ENCODE peak calls at places on chromosomes 5 and 9, in seven cellular contexts. R is breast epithelium, K is H1, C is sigmoid colon, M is upper lobe of left lung, G is transverse colon, V is HL-60. P is an unnamed sample.

GRCh38 chr5:5953641-5954040 is 424.7 kb downstream of the MED10 start:
- DNase-seq in R (no peak), K (no peak), C (no peak), M (no peak), G (no peak), V (no peak), P (no peak)

GRCh38 chr5:96569770-96570169 is 92.4 kb upstream of the CAST start:
- DNase-seq in R (no peak), K (no peak), C (no peak), M (no peak), G (no peak), V (no peak), P (no peak)

GRCh38 chr5:466661-467310 is 23.8 kb downstream of the EXOC3 start:
- DNase-seq in R (no peak), K (no peak), C (peak), M (peak), G (peak), V (no peak), P (no peak)

GRCh38 chr9:121564861-121565260 is 65.2 kb upstream of the GGTA1 start:
- DNase-seq in R (no peak), K (no peak), C (no peak), M (no peak), G (no peak), V (no peak), P (no peak)

GRCh38 chr5:31630931-31631330 is 8.0 kb upstream of the PDZD2 start:
- DNase-seq in R (no peak), K (no peak), C (no peak), M (no peak), G (no peak), V (no peak), P (no peak)

GRCh38 chr5:42387563-42387962 is 35.7 kb upstream of the GHR start:
- DNase-seq in R (no peak), K (no peak), C (no peak), M (no peak), G (no peak), V (no peak), P (no peak)

GRCh38 chr5:171092194-171092593 is 216.9 kb upstream of the TLX3 start:
- DNase-seq in R (no peak), K (no peak), C (no peak), M (no peak), G (no peak), V (no peak), P (no peak)

GRCh38 chr9:85741112-85741874 is 461 bp downstream of the AGTPBP1 start:
- DNase-seq in R (peak), K (peak), C (peak), M (peak), G (peak), V (peak), P (peak)

GRCh38 chr5:3595102-3595961 is at the start of gene IRX1:
- DNase-seq in R (peak), K (peak), C (no peak), M (peak), G (no peak), V (no peak), P (no peak)

GRCh38 chr5:79436821-79437220 is 77.1 kb downstream of the HOMER1 start:
- DNase-seq in R (no peak), K (no peak), C (no peak), M (no peak), G (no peak), V (no peak), P (no peak)

GRCh38 chr9:78021692-78022091 is 9.9 kb downstream of the GNAQ start:
- DNase-seq in R (no peak), K (no peak), C (no peak), M (no peak), G (peak), V (no peak), P (peak)

GRCh38 chr9:135969064-135969683 is 8.0 kb upstream of the UBAC1 start:
- DNase-seq in R (no peak), K (no peak), C (peak), M (no peak), G (no peak), V (no peak), P (no peak)

GRCh38 chr5:132176987-132177386 is 50.7 kb downstream of the P4HA2 start:
- DNase-seq in R (no peak), K (no peak), C (no peak), M (no peak), G (no peak), V (no peak), P (no peak)

GRCh38 chr9:136156216-136157120 is 37.8 kb upstream of the TMEM250 start:
- DNase-seq in R (no peak), K (no peak), C (no peak), M (peak), G (no peak), V (no peak), P (no peak)

GRCh38 chr9:93517331-93517730 is 59.1 kb upstream of the PHF2 start:
- DNase-seq in R (no peak), K (no peak), C (no peak), M (no peak), G (no peak), V (no peak), P (no peak)

GRCh38 chr9:137917116-137917515 is 39.5 kb downstream of the CACNA1B start:
- DNase-seq in R (no peak), K (no peak), C (no peak), M (no peak), G (no peak), V (no peak), P (no peak)

GRCh38 chr5:36422957-36423356 is 121.3 kb upstream of the RANBP3L start:
- DNase-seq in R (no peak), K (no peak), C (no peak), M (no peak), G (no peak), V (no peak), P (no peak)

GRCh38 chr9:87516222-87516930 is 18.7 kb downstream of the DAPK1 start:
- DNase-seq in R (no peak), K (no peak), C (peak), M (no peak), G (peak), V (peak), P (no peak)

GRCh38 chr5:148403344-148403743 is 19.6 kb downstream of the FBXO38 start:
- DNase-seq in R (no peak), K (no peak), C (no peak), M (no peak), G (no peak), V (no peak), P (no peak)

GRCh38 chr5:179806250-179807045 is at the start of gene MGAT4B:
- DNase-seq in R (peak), K (peak), C (peak), M (peak), G (peak), V (no peak), P (peak)

GRCh38 chr5:179803651-179804598 is 2.7 kb downstream of the MGAT4B start:
- DNase-seq in R (no peak), K (peak), C (peak), M (peak), G (no peak), V (no peak), P (no peak)

GRCh38 chr5:179805070-179805528 is 1.6 kb downstream of the MGAT4B start:
- DNase-seq in R (no peak), K (no peak), C (peak), M (no peak), G (peak), V (no peak), P (no peak)

GRCh38 chr5:179804599-179804947 is 2.1 kb downstream of the MGAT4B start:
- DNase-seq in R (no peak), K (no peak), C (no peak), M (no peak), G (no peak), V (no peak), P (no peak)

DNA sequence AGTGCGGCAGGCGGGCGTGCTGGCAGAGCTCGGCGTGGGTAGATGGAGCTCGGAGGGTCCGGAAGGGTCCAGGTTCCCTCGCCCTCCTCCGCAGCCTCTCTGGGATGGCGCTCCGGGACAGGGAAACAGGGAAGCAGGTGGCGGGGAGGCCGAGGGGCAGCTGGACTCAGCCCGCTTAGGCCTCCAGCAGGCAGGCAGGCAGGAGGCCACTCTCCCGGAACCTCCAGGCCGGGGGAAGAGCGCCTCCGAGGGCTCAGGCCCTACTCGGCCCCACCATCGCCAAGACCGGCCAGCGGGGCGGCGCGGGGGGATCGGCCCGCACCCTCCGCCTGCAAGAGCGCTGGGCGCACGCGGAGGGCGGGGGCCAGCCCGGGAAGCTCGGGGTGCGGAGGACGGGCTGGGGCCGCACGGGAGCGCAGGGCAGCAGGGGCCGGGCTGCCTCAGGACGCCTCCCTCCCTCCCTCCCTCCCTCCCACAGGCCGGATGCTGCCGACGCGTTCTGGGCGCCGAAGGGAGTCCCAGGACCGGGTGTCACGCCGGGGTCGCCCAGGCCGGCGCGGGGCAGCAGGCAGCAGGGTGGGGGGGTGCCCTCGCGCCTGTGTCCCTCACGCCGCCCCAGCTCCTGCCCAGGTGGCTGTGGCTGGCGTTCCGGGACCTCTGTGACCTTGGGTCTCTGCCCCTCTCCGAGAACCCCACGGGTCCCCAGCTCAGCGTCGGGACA is 977 bp downstream of the MGAT4B start:
- DNase-seq in R (no peak), K (no peak), C (peak), M (peak), G (no peak), V (no peak), P (no peak)
- TF ChIP-seq POLR2AphosphoS5 in R (no peak), K (no peak), C (no peak), M (peak), G (no peak), V (no peak), P (no peak)

DNA sequence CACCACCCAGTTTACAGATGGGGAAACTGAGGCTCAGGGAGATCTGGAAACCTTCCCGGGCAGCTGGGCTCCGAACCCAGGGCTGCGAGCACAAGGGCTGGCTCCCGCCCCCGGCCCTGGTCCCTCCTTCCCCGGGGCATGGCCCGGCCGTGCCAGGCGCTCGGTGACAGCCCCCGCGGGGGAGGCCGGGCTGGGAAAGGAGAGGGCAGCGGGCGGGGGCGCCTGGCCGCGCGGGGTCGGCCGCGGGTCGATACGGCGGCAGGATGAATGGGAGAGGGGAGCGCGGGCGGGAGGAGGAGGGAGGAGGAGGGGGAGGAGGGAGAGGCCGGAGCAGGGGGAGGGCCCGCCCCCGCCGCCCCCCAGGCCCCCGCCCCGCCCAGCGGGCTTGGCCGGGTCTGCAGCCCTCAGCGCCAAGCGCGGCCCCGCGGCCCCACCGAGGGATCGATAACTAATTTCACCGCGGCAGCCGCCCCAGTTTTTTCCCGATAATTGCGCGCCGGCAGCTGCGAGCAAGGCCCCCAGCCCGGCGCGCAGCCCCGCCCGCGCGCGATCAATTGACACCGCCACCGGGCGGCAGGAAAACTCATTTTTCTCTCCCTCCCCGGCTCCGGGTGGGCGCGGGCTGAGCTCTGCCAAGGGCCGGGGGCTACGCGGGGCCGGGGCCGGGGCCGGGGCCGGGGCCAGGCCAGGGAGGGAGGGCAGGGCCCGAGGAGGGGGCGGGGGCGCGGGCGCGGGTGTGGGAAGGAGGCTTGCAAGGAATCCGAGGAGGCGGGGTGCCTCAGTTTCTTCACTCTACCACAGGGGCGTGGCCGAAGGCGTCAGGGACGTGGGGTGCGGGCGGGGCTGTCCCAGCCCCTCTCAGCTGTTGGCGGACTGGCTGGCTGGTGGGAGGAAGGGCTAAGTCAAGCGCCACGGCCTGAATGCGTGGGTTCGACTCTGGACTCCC is 52.1 kb downstream of the C9orf50 start:
- DNase-seq in R (no peak), K (peak), C (peak), M (peak), G (peak), V (no peak), P (no peak)
- TF ChIP-seq CTCF in R (no peak), K (no peak), C (no peak), M (no peak), G (no peak), V (no peak), P (no peak)

GRCh38 chr5:73856972-73857371 is 231.0 kb downstream of the ARHGEF28 start:
- DNase-seq in R (no peak), K (no peak), C (no peak), M (no peak), G (no peak), V (no peak), P (no peak)

GRCh38 chr5:73858054-73858453 is 232.1 kb downstream of the ARHGEF28 start:
- DNase-seq in R (no peak), K (no peak), C (no peak), M (no peak), G (no peak), V (no peak), P (no peak)

GRCh38 chr5:73859696-73860095 is 233.7 kb downstream of the ARHGEF28 start:
- DNase-seq in R (no peak), K (no peak), C (no peak), M (no peak), G (no peak), V (peak), P (no peak)

GRCh38 chr5:73857446-73857845 is 231.4 kb downstream of the ARHGEF28 start:
- DNase-seq in R (no peak), K (no peak), C (no peak), M (no peak), G (no peak), V (no peak), P (no peak)

GRCh38 chr5:73858786-73859185 is 232.8 kb downstream of the ARHGEF28 start:
- DNase-seq in R (no peak), K (no peak), C (no peak), M (no peak), G (no peak), V (no peak), P (no peak)
- TF ChIP-seq POLR2AphosphoS5 in R (no peak), K (no peak), C (no peak), M (no peak), G (no peak), V (no peak), P (no peak)

DNA sequence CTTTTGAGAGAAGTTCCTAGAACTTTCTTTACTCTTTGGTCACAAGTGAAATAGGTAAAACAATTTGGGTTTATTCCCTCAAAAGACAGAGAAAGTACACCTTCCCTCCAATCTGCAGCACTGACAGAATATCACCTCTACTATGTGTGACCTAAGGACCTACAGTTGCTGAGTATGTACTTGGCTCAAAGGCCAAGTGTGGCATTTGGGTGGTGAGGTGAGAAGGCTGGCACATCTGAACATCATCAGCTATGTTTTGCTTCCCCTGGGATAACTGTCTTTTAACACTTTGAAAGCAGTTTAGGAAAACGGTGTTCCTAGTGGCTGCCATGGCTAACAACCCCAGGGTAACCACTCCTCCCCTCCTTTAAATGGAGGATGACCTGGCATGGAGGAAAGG is 17.6 kb downstream of the MIER3 start:
- DNase-seq in R (no peak), K (no peak), C (no peak), M (no peak), G (no peak), V (no peak), P (no peak)
- TF ChIP-seq CTCF in R (no peak), K (no peak), C (no peak), M (no peak), G (no peak), V (no peak), P (no peak)

GRCh38 chr9:128007566-128008138 is 26.9 kb upstream of the EEIG1 start:
- DNase-seq in R (peak), K (no peak), C (no peak), M (no peak), G (peak), V (peak), P (peak)
- TF ChIP-seq POLR2AphosphoS5 in R (no peak), K (no peak), C (no peak), M (no peak), G (no peak), V (peak), P (no peak)

DNA sequence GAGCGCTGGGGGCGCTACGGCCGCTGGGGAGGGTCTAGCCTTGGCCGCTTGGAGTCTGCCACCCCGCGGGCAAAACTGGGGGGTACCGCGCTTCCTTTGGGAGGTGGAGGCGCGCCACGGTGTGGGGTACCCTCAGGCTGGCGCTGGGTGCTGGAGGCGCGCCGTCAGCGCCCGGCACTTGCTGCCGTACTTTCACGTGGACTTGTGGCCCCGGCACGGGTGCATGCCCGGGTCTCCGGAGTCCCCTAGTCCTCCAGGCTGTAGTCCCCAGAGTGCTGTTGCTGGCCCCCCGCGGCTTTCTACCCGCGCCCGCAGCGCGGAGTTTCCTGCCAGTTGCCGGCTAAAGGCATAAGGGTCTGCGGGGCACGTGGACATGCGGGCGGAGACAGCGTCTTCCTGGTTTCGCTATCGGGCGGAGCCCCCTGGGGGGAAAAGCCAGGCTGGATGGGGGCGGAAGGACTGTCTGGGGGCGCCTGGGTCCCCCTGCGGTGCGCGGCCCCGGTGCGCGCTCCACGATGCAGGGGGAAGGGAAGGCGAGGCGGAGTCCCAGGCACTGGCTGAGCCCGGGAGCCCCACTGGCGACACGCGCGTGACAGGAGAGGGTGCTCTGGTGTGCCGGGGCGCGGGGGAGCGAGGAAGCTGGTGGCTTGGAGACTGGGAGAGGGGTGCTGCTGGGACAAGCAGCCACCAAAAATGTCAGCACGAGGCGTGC is 666 bp downstream of the PPARGC1B start:
- DNase-seq in R (peak), K (peak), C (peak), M (peak), G (peak), V (peak), P (peak)
- TF ChIP-seq CTCF in R (no peak), K (no peak), C (no peak), M (no peak), G (no peak), V (no peak), P (no peak)

GRCh38 chr9:8589476-8589875 is 789.9 kb upstream of the DMAC1 start:
- DNase-seq in R (no peak), K (no peak), C (no peak), M (no peak), G (no peak), V (no peak), P (no peak)
- TF ChIP-seq POLR2AphosphoS5 in R (no peak), K (no peak), C (no peak), M (no peak), G (no peak), V (no peak), P (no peak)

GRCh38 chr5:155056644-155057269 is 43.2 kb downstream of the KIF4B start:
- DNase-seq in R (no peak), K (peak), C (no peak), M (no peak), G (no peak), V (no peak), P (no peak)

GRCh38 chr5:155053482-155053881 is 39.9 kb downstream of the KIF4B start:
- DNase-seq in R (no peak), K (peak), C (no peak), M (no peak), G (no peak), V (no peak), P (no peak)

GRCh38 chr5:155049569-155050383 is 36.2 kb downstream of the KIF4B start:
- DNase-seq in R (no peak), K (peak), C (no peak), M (no peak), G (no peak), V (no peak), P (no peak)

GRCh38 chr5:155050384-155051019 is 36.9 kb downstream of the KIF4B start:
- DNase-seq in R (no peak), K (peak), C (no peak), M (no peak), G (no peak), V (no peak), P (no peak)

DNA sequence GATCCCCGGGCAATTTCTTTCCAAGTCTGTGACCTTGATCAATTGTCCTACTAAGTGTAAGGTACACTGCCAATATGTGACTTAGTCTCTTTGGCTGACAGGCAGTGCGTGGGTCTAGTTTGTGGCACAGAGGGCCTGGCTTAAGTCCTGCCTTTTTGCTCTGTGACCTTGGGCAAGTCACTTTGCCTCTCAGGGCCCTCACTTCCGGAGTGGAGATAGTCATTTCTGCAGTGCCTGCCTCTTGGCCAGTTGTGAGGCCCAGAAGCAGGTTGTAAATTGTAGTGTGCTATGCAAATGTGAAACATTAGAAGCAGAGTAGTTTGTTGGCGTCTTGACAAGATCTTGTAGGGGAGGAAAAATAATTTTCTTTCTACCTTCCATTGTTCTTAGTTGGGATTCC is 39.0 kb downstream of the KIF4B start:
- DNase-seq in R (no peak), K (peak), C (no peak), M (no peak), G (no peak), V (no peak), P (no peak)
- TF ChIP-seq CTCF in R (no peak), K (no peak), C (no peak), M (no peak), G (no peak), V (no peak), P (no peak)

DNA sequence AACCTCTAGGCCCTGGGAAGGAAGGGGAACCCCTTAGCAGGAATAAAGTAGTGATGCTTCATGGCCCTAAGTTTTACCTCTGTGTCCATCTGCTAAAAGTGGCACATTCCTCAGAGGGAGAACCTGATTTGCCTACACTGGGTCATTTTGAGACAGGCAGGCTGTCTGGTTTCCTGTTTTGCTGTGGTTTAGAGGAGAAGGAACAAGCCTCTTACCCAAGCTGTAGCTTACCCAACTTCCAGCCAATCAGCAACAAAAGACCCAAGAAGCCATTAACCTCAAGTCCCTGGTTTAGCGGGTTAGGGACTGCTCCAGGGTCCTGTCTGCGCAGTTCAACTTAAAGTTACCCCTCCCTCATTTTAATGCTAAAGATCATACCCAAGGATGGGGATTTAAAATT is 411.0 kb downstream of the MAT2B start:
- DNase-seq in R (no peak), K (no peak), C (no peak), M (no peak), G (peak), V (peak), P (no peak)
- TF ChIP-seq POLR2AphosphoS5 in R (no peak), K (no peak), C (no peak), M (no peak), G (no peak), V (peak), P (no peak)